ENCODE peak calls at places on chromosomes 16 and 17, in nine cellular contexts. U, F, W, H, C, P, G, I and R are unnamed samples.

GRCh38 chr16:51577621-51578303 is 426.7 kb upstream of the SALL1 start:
- DNase-seq in U (peak; percentile 67), F (no peak), W (no peak), H (no peak), C (no peak), P (no peak), G (no peak), I (peak; percentile 63), R (no peak)

GRCh38 chr16:81715358-81716196 is 63.5 kb upstream of the PLCG2 start:
- DNase-seq in U (no peak), F (no peak), W (no peak), H (no peak), C (no peak), P (no peak), G (no peak), I (no peak), R (no peak)

GRCh38 chr16:56190903-56191806 is at the start of gene GNAO1:
- DNase-seq in U (peak; percentile 64), F (peak; percentile 71), W (peak; percentile 78), H (peak; percentile 61), C (no peak), P (peak; percentile 88), G (no peak), I (peak; percentile 89), R (no peak)

GRCh38 chr17:82334622-82335394 is 1.2 kb upstream of the SECTM1 start:
- DNase-seq in U (no peak), F (no peak), W (no peak), H (peak; percentile 41), C (no peak), P (peak; percentile 87), G (no peak), I (no peak), R (no peak)

GRCh38 chr17:43015579-43015978 is 6.6 kb downstream of the VAT1 start:
- DNase-seq in U (no peak), F (no peak), W (no peak), H (no peak), C (no peak), P (no peak), G (no peak), I (no peak), R (no peak)

GRCh38 chr16:31242197-31242596 is 17.6 kb upstream of the ITGAM start:
- DNase-seq in U (no peak), F (no peak), W (no peak), H (no peak), C (no peak), P (no peak), G (no peak), I (no peak), R (no peak)

GRCh38 chr16:23869052-23869451 is 33.3 kb downstream of the PRKCB start:
- DNase-seq in U (no peak), F (no peak), W (no peak), H (no peak), C (no peak), P (no peak), G (no peak), I (no peak), R (no peak)

GRCh38 chr16:67029249-67030096 is 524 bp downstream of the CBFB start:
- DNase-seq in U (peak; percentile 46), F (peak; percentile 35), W (peak; percentile 75), H (peak; percentile 71), C (no peak), P (peak; percentile 73), G (no peak), I (peak; percentile 51), R (no peak)

GRCh38 chr17:39014044-39014794 is 47.0 kb upstream of the FBXO47 start:
- DNase-seq in U (no peak), F (no peak), W (no peak), H (no peak), C (no peak), P (no peak), G (no peak), I (no peak), R (no peak)

GRCh38 chr17:80845121-80845862 is 146.3 kb upstream of the CHMP6 start:
- DNase-seq in U (no peak), F (no peak), W (no peak), H (no peak), C (no peak), P (no peak), G (no peak), I (no peak), R (no peak)

GRCh38 chr17:16181581-16181980 is 33.8 kb downstream of the NCOR1 start:
- DNase-seq in U (no peak), F (no peak), W (no peak), H (no peak), C (no peak), P (no peak), G (no peak), I (no peak), R (no peak)

GRCh38 chr16:81765111-81765919 is 13.8 kb upstream of the PLCG2 start:
- DNase-seq in U (no peak), F (no peak), W (no peak), H (no peak), C (no peak), P (no peak), G (no peak), I (no peak), R (no peak)

GRCh38 chr17:77382356-77382911 is 241.7 kb downstream of the SEC14L1 start:
- DNase-seq in U (no peak), F (no peak), W (no peak), H (no peak), C (no peak), P (no peak), G (no peak), I (no peak), R (no peak)

GRCh38 chr16:81616321-81617020 is 162.6 kb upstream of the PLCG2 start:
- DNase-seq in U (no peak), F (peak; percentile 58), W (no peak), H (peak; percentile 52), C (no peak), P (no peak), G (no peak), I (peak; percentile 78), R (no peak)

GRCh38 chr17:75371339-75371738 is 34.1 kb downstream of the GRB2 start:
- DNase-seq in U (no peak), F (no peak), W (no peak), H (no peak), C (no peak), P (no peak), G (no peak), I (no peak), R (no peak)

GRCh38 chr17:31144427-31144826 is 49.6 kb downstream of the NF1 start:
- DNase-seq in U (no peak), F (no peak), W (no peak), H (no peak), C (no peak), P (no peak), G (no peak), I (no peak), R (no peak)

GRCh38 chr17:49022391-49022941 is 25.3 kb downstream of the IGF2BP1 start:
- DNase-seq in U (peak; percentile 80), F (peak; percentile 89), W (no peak), H (no peak), C (no peak), P (no peak), G (peak; percentile 34), I (peak; percentile 84), R (no peak)

GRCh38 chr17:18198530-18198929 is 14.9 kb downstream of the ALKBH5 start:
- DNase-seq in U (no peak), F (no peak), W (no peak), H (no peak), C (no peak), P (no peak), G (no peak), I (no peak), R (no peak)

GRCh38 chr17:74147966-74148365 is 55.5 kb upstream of the RPL38 start:
- DNase-seq in U (no peak), F (no peak), W (no peak), H (no peak), C (no peak), P (peak; percentile 33), G (no peak), I (no peak), R (no peak)

DNA sequence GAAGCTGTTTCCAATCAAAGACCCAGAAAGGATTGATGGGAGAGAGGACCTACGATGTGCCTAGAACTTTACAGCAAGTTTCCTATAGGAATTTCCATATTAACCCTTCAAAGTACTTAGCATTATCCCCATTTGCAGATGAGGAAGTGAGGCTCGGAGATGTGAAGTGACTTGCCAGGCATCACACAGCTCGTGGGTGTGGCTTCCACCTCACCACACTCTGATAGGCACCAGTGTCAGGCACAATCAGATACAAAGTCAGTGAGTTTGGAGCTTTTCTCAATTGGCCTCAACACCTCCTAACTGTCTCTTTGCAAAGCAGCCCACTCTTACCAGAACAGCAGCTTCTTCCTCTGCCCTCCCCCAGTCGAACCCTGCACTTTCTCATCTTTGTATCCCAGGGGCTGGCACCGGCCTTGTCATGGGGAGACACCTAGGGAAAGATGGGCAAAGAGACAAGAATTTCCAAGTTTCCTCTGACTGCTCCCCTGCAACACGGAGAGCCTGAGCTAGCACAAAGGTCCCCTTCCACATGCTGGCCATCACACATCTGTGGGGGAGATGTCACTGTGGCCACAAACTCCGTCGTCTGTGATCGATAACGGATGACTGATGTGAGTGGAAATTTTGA is 37.4 kb upstream of the CCL1 start:
- DNase-seq in U (no peak), F (no peak), W (no peak), H (no peak), C (no peak), P (no peak), G (no peak), I (no peak), R (no peak)
- TF ChIP-seq CTCF in U (no peak), F (no peak), W (no peak), H (no peak), C (no peak), P (no peak), G (no peak), I (no peak), R (no peak)

DNA sequence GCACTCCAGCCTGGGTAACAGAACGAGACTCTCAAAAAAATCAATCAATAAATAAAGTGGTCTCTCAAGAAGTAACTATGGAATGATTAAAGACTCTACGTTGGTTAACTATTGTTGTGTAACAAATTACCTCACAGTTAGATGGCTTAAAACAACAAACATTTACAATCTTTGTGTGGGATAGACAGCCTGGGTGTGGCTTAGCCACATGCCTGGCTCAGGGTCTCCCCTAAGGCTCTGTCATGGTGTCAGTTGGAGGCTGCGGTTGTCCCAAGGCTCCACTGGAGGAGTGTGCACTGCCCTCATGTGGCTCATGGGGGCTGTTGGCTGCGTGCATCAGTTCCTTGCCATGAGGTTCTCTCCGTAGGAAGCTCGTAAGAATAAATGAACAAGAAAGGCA is 294.5 kb downstream of the SNX29 start:
- DNase-seq in U (no peak), F (peak; percentile 62), W (no peak), H (no peak), C (no peak), P (no peak), G (no peak), I (no peak), R (no peak)
- TF ChIP-seq CTCF in U (no peak), F (no peak), W (peak; percentile 62), H (no peak), C (peak; percentile 57), P (peak; percentile 28), G (peak; percentile 48), I (peak; percentile 35), R (no peak)

GRCh38 chr16:69859105-69859969 is 91.8 kb upstream of the CLEC18A start:
- DNase-seq in U (peak; percentile 36), F (peak; percentile 77), W (no peak), H (peak; percentile 43), C (no peak), P (no peak), G (no peak), I (peak; percentile 47), R (no peak)
- TF ChIP-seq CTCF in U (peak; percentile 16), F (no peak), W (peak; percentile 55), H (no peak), C (peak; percentile 51), P (peak; percentile 25), G (peak; percentile 25), I (no peak), R (no peak)

GRCh38 chr17:8630802-8631553 is 453 bp upstream of the MYH10 start:
- DNase-seq in U (peak; percentile 100), F (peak; percentile 99), W (peak; percentile 99), H (peak; percentile 98), C (peak; percentile 100), P (peak; percentile 99), G (peak; percentile 98), I (peak; percentile 100), R (peak; percentile 93)
- TF ChIP-seq CTCF in U (no peak), F (peak; percentile 18), W (peak; percentile 51), H (no peak), C (peak; percentile 14), P (no peak), G (peak; percentile 8), I (no peak), R (peak; percentile 19)